ENCODE peak calls at places on chromosomes 4 and X, in ten cellular contexts. U, S, W, Z, X, Q, P, A, J and I are unnamed samples.

GRCh38 chr4:184420881-184421416 is 53.4 kb downstream of the IRF2 start:
- DNase-seq in U (no peak), S (no peak), W (no peak), Z (no peak), X (no peak), Q (no peak), P (no peak), A (no peak), J (no peak), I (no peak)

GRCh38 chr4:3871881-3872833 is 106.0 kb downstream of the ADRA2C start:
- DNase-seq in U (peak), S (no peak), W (no peak), Z (no peak), X (peak), Q (no peak), P (no peak), A (no peak), J (no peak), I (no peak)

GRCh38 chrX:38304010-38304409 is 23.3 kb downstream of the RPGR start:
- DNase-seq in U (no peak), S (no peak), W (no peak), Z (no peak), X (no peak), Q (peak), P (peak), A (no peak), J (peak), I (no peak)

GRCh38 chr4:38782452-38783108 is at the start of gene TLR10:
- DNase-seq in U (no peak), S (no peak), W (no peak), Z (peak), X (no peak), Q (peak), P (peak), A (peak), J (no peak), I (no peak)

GRCh38 chr4:169179609-169180526 is 90.9 kb downstream of the SH3RF1 start:
- DNase-seq in U (no peak), S (no peak), W (no peak), Z (peak), X (no peak), Q (peak), P (no peak), A (no peak), J (no peak), I (no peak)

GRCh38 chr4:8188085-8188484 is 11.0 kb upstream of the SH3TC1 start:
- DNase-seq in U (no peak), S (no peak), W (no peak), Z (no peak), X (no peak), Q (peak), P (no peak), A (no peak), J (no peak), I (no peak)

GRCh38 chr4:113835005-113835404 is 73.5 kb upstream of the CAMK2D start:
- DNase-seq in U (no peak), S (no peak), W (no peak), Z (no peak), X (no peak), Q (peak), P (no peak), A (no peak), J (peak), I (no peak)

GRCh38 chrX:4263005-4263404 is 549.6 kb upstream of the PRKX start:
- DNase-seq in U (no peak), S (no peak), W (no peak), Z (no peak), X (no peak), Q (peak), P (peak), A (no peak), J (no peak), I (no peak)

GRCh38 chrX:148290041-148290440 is 210.4 kb upstream of the AFF2 start:
- DNase-seq in U (no peak), S (no peak), W (no peak), Z (no peak), X (no peak), Q (no peak), P (no peak), A (no peak), J (no peak), I (no peak)

GRCh38 chr4:110170861-110171260 is 27.6 kb downstream of the ELOVL6 start:
- DNase-seq in U (no peak), S (no peak), W (no peak), Z (no peak), X (no peak), Q (no peak), P (no peak), A (no peak), J (no peak), I (no peak)
- TF ChIP-seq CTCF in U (no peak), S (no peak), W (no peak), Z (no peak), X (no peak), Q (no peak), P (no peak), A (no peak), J (peak), I (no peak)

DNA sequence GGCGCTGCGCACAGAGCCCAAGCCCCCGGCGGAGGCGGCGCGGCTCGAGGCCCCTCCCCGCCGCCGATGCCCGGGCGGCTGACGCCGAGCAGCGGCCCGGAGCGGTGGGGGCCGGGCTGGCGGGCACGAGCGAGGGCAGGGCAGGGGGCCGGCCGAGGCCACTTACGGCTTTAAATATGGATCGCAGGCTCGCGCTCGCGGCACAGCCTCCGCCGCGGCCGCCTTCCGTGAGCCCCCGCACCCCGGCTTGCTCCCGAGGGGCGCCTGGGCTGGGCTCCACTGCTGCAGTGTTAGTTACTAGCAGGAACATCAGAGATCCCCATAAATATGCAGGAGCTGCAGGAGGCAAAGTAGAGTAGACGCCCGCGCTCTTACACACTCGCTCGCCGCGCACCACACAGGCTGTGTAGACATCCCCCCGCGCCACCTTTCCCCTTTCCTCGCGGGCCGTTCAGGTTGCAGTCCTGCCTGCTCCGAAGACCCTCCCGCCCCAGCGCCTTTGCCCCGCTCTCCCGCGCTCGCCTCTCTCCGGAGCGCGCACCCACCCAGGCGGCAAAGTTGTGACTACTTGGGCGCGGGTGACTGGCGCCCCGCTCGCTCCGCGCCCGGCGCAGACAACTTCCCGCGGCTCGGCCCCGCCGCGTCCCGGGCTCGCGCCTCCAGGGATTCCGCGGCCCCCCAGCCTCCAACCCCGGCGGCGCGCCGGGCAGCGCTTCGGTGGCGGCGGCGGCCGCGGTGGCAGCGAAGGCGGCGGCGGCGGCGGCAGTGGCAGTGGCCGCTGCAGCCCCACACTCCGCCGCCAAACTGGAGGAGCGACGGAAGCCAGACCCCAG is 152.0 kb upstream of the SLC4A4 start:
- DNase-seq in U (peak), S (peak), W (no peak), Z (peak), X (peak), Q (peak), P (no peak), A (no peak), J (peak), I (peak)
- TF ChIP-seq CTCF in U (no peak), S (no peak), W (no peak), Z (no peak), X (no peak), Q (no peak), P (no peak), A (no peak), J (no peak), I (no peak)

GRCh38 chr4:2008921-2009650 is at the start of gene NELFA:
- DNase-seq in U (peak), S (peak), W (peak), Z (peak), X (peak), Q (peak), P (peak), A (peak), J (peak), I (peak)
- TF ChIP-seq CTCF in U (no peak), S (peak), W (no peak), Z (peak), X (no peak), Q (peak), P (no peak), A (no peak), J (peak), I (no peak)

GRCh38 chr4:99806545-99806944 is 10.1 kb upstream of the DAPP1 start:
- DNase-seq in U (no peak), S (no peak), W (no peak), Z (no peak), X (no peak), Q (no peak), P (no peak), A (no peak), J (no peak), I (no peak)

GRCh38 chr4:99809326-99809725 is 7.3 kb upstream of the DAPP1 start:
- DNase-seq in U (no peak), S (no peak), W (no peak), Z (no peak), X (no peak), Q (no peak), P (no peak), A (no peak), J (no peak), I (no peak)

GRCh38 chr4:99810536-99810935 is 6.1 kb upstream of the DAPP1 start:
- DNase-seq in U (no peak), S (no peak), W (no peak), Z (no peak), X (no peak), Q (no peak), P (no peak), A (no peak), J (no peak), I (no peak)

GRCh38 chr4:99807666-99808065 is 9.0 kb upstream of the DAPP1 start:
- DNase-seq in U (no peak), S (no peak), W (no peak), Z (no peak), X (no peak), Q (no peak), P (no peak), A (no peak), J (no peak), I (no peak)

GRCh38 chr4:99808260-99808857 is 8.3 kb upstream of the DAPP1 start:
- DNase-seq in U (no peak), S (no peak), W (peak), Z (peak), X (peak), Q (peak), P (peak), A (no peak), J (peak), I (no peak)
- TF ChIP-seq CTCF in U (peak), S (no peak), W (peak), Z (peak), X (peak), Q (peak), P (peak), A (peak), J (peak), I (peak)

GRCh38 chr4:188372856-188373255 is 233.6 kb downstream of the TRIML1 start:
- DNase-seq in U (no peak), S (no peak), W (no peak), Z (no peak), X (no peak), Q (no peak), P (no peak), A (peak), J (no peak), I (no peak)
- TF ChIP-seq CTCF in U (no peak), S (no peak), W (no peak), Z (no peak), X (peak), Q (no peak), P (no peak), A (peak), J (no peak), I (no peak)

GRCh38 chr4:186204103-186204559 is 12.8 kb downstream of the CYP4V2 start:
- DNase-seq in U (peak), S (no peak), W (peak), Z (no peak), X (no peak), Q (peak), P (no peak), A (peak), J (no peak), I (no peak)

GRCh38 chr4:186202490-186203140 is 11.2 kb downstream of the CYP4V2 start:
- DNase-seq in U (no peak), S (no peak), W (no peak), Z (no peak), X (no peak), Q (no peak), P (no peak), A (no peak), J (no peak), I (no peak)

GRCh38 chr4:186203391-186203802 is 12.0 kb downstream of the CYP4V2 start:
- DNase-seq in U (no peak), S (no peak), W (no peak), Z (no peak), X (no peak), Q (peak), P (no peak), A (peak), J (no peak), I (no peak)

GRCh38 chr4:186200436-186201409 is 9.4 kb downstream of the CYP4V2 start:
- DNase-seq in U (no peak), S (no peak), W (no peak), Z (no peak), X (no peak), Q (no peak), P (no peak), A (no peak), J (no peak), I (no peak)

DNA sequence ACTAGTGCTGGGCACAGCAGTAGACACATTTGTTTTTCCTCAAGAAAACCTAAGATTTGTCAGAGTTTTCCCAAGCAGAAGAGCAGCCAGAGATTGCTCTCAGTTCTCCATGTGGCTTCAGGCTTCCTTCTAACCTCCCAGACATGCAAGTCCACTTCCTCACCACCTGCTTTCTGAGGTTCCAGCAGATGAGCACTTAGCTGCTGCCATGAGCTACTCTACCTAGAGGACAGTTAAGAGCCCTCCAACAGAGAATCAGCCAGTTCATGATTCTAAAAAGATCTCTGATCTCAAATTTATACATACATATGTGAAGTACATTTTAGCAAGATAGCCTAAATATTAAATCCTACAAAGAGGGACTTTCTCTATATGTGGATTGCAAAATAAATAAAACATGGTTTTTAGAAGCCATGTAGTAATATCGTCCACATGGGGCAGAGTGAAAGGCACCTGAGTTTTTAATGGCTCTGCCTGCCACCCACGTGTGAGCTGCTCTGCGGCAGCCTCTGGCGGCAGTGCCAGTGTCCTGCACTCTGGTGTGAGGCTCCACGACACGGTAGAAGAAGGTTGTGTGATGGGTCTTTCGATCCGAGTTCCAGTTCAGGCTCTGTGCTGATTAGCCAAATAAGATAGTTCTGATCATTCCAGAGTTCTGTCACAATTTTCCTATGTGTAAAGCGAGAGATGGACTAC is 10.3 kb downstream of the CYP4V2 start:
- DNase-seq in U (no peak), S (no peak), W (peak), Z (no peak), X (no peak), Q (peak), P (peak), A (peak), J (peak), I (peak)
- TF ChIP-seq CTCF in U (peak), S (peak), W (peak), Z (peak), X (peak), Q (peak), P (peak), A (peak), J (peak), I (peak)

DNA sequence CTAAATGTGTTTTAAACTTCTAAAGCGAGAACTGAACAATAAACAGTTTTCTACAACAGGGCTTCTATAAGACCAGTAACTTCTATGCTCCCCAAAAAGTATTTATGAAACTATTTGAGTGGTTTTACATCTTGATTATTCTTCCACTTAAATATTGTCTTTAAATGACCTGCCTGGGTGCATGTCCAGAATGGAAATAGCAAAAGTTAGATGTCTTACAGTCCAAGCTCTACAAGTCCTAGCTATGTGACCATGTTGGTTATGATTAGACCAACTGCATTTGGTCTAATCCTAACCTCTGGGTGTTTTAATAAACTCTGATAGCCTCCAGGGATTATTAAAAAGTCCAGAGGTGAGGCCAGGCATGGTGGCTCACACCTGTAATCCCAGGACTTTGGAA is 79.0 kb upstream of the ATXN3L start:
- DNase-seq in U (no peak), S (no peak), W (no peak), Z (no peak), X (no peak), Q (no peak), P (no peak), A (no peak), J (no peak), I (no peak)
- TF ChIP-seq CTCF in U (no peak), S (no peak), W (no peak), Z (no peak), X (no peak), Q (no peak), P (no peak), A (no peak), J (no peak), I (no peak)